ENCODE peak calls at places on chromosomes 16 and 17, in ten cellular contexts. L, R, T, N, P, J, Q, I, Y and A are unnamed samples.

GRCh38 chr17:58402679-58403078 is 14.7 kb downstream of the RNF43 start:
- DNase-seq in Q (no peak), R (no peak), N (no peak), P (no peak), L (no peak), I (no peak), Y (no peak), J (peak), T (peak), A (peak)

GRCh38 chr17:35612924-35613521 is 25.9 kb downstream of the AP2B1 start:
- DNase-seq in R (peak), L (peak), J (peak), P (no peak), T (peak), I (peak), N (no peak), Q (peak), Y (no peak), A (peak)

GRCh38 chr17:13415877-13416416 is 185.8 kb downstream of the HS3ST3A1 start:
- DNase-seq in L (peak), I (no peak), J (peak), Y (no peak), Q (peak), R (no peak), T (peak), N (peak), P (no peak), A (peak)

GRCh38 chr16:77396461-77396860 is 38.4 kb downstream of the ADAMTS18 start:
- DNase-seq in L (no peak), J (no peak), N (no peak), Q (no peak), I (no peak), P (no peak), R (no peak), Y (no peak), T (no peak), A (no peak)

GRCh38 chr17:20216154-20216815 is 207.1 kb downstream of the SPECC1 start:
- DNase-seq in I (no peak), T (no peak), N (no peak), Y (no peak), J (no peak), Q (no peak), R (no peak), P (no peak), L (no peak), A (no peak)

GRCh38 chr17:29019475-29020181 is 13.8 kb upstream of the SEZ6 start:
- DNase-seq in Q (no peak), N (no peak), L (peak), R (no peak), P (no peak), T (no peak), J (no peak), I (no peak), Y (no peak), A (no peak)

GRCh38 chr17:32515677-32516383 is 29.0 kb downstream of the CDK5R1 start:
- DNase-seq in I (no peak), N (no peak), Q (no peak), T (no peak), J (no peak), Y (no peak), R (no peak), P (no peak), L (no peak), A (no peak)

GRCh38 chr17:52209507-52209906 is 51.0 kb upstream of the CA10 start:
- DNase-seq in P (no peak), Q (no peak), J (no peak), Y (no peak), T (no peak), L (no peak), R (no peak), N (no peak), I (no peak), A (no peak)

GRCh38 chr17:73182616-73183310 is 10.1 kb upstream of the COG1 start:
- DNase-seq in R (no peak), L (no peak), J (no peak), Q (no peak), T (no peak), P (no peak), Y (no peak), I (no peak), N (peak), A (no peak)

GRCh38 chr17:81034779-81035388 is at the start of gene BAIAP2:
- DNase-seq in N (peak), P (peak), J (peak), Q (peak), L (peak), Y (peak), T (peak), I (peak), R (peak), A (peak)